ENCODE peak calls at places on chromosome 19, in ten cellular contexts. M is anterior cingulate cortex; L is stimulated activated CD4-positive, alpha-beta T cell treated with anti-CD3 and anti-CD28 coated beads, Interleukin-1b, Interleukin-23, amount 100 ng/mL, for 1 hour; Y is activated T-cell treated with anti-CD3 and anti-CD28 coated beads, Interleukin-2, amount 50 U/mL, for 72 hours; J is epithelial cell of proximal tubule; N is neural progenitor cell; C is stimulated activated CD8-positive, alpha-beta memory T cell treated with anti-CD3 and anti-CD28 coated beads, Interleukin-4, amount 100 ng/mL, for 24 hours; D is fibroblast of lung; P is C1 segment of cervical spinal cord; S is amniotic stem cell. R is an unnamed sample.

GRCh38 chr19:1513492-1514294 is 874 bp upstream of the ADAMTSL5 start:
- DNase-seq in M (no peak), L (peak), Y (peak), J (no peak), N (peak), C (peak), D (peak), P (no peak), S (no peak), R (peak)

GRCh38 chr19:15136234-15136954 is 29.2 kb downstream of the SYDE1 start:
- DNase-seq in M (no peak), L (no peak), Y (no peak), J (no peak), N (no peak), C (no peak), D (peak), P (no peak), S (no peak), R (no peak)

GRCh38 chr19:34364462-34364829 is 550 bp upstream of the GPI start:
- DNase-seq in M (no peak), L (no peak), Y (no peak), J (no peak), N (no peak), C (no peak), D (peak), P (no peak), S (no peak), R (no peak)

GRCh38 chr19:38975214-38975860 is at the start of gene FBXO17:
- DNase-seq in M (peak), L (no peak), Y (no peak), J (no peak), N (peak), C (no peak), D (peak), P (peak), S (peak), R (peak)

GRCh38 chr19:55687281-55688172 is 12.5 kb downstream of the EPN1 start:
- DNase-seq in M (no peak), L (no peak), Y (no peak), J (no peak), N (no peak), C (no peak), D (no peak), P (no peak), S (no peak), R (no peak)

GRCh38 chr19:47240561-47240960 is 9.6 kb upstream of the BBC3 start:
- DNase-seq in M (no peak), L (no peak), Y (no peak), J (no peak), N (no peak), C (no peak), D (no peak), P (no peak), S (no peak), R (no peak)

GRCh38 chr19:48085077-48085476 is 25.5 kb downstream of the PLA2G4C start:
- DNase-seq in M (no peak), L (no peak), Y (no peak), J (no peak), N (no peak), C (no peak), D (no peak), P (no peak), S (no peak), R (no peak)

GRCh38 chr19:17079710-17080440 is 4.3 kb downstream of the MYO9B start:
- DNase-seq in M (peak), L (peak), Y (peak), J (peak), N (peak), C (peak), D (peak), P (peak), S (peak), R (no peak)

GRCh38 chr19:12701596-12702282 is 5.3 kb upstream of the FBXW9 start:
- DNase-seq in M (no peak), L (no peak), Y (no peak), J (no peak), N (no peak), C (no peak), D (no peak), P (no peak), S (no peak), R (no peak)

GRCh38 chr19:45446944-45447343 is 20.9 kb upstream of the FOSB start:
- DNase-seq in M (no peak), L (no peak), Y (no peak), J (no peak), N (no peak), C (no peak), D (no peak), P (no peak), S (no peak), R (no peak)

GRCh38 chr19:33071887-33072286 is 7.2 kb upstream of the RHPN2 start:
- DNase-seq in M (no peak), L (no peak), Y (no peak), J (no peak), N (no peak), C (no peak), D (no peak), P (no peak), S (no peak), R (no peak)

GRCh38 chr19:8304841-8305621 is 3.1 kb downstream of the CD320 start:
- DNase-seq in M (no peak), L (no peak), Y (peak), J (no peak), N (peak), C (no peak), D (no peak), P (no peak), S (no peak), R (peak)

GRCh38 chr19:21260164-21260847 is 68.9 kb downstream of the ZNF708 start:
- DNase-seq in M (no peak), L (no peak), Y (no peak), J (no peak), N (no peak), C (no peak), D (no peak), P (no peak), S (no peak), R (no peak)